ENCODE peak calls at places on chromosomes 4 and X, in four cellular contexts. L, H, M and Z are unnamed samples. For H3K4me1, the result is how much of the 10 kb centered on the place peaks cover.

GRCh38 chr4:184371390-184371787 is 103.0 kb downstream of the IRF2 start:
- DNase-seq in L (no peak), H (no peak), M (no peak), Z (no peak)

GRCh38 chr4:113678651-113679050 is 82.9 kb downstream of the CAMK2D start:
- DNase-seq in L (no peak), H (no peak), M (no peak), Z (no peak)

GRCh38 chr4:172899861-172900260 is 268.8 kb upstream of the GALNT7 start:
- DNase-seq in L (no peak), H (no peak), M (no peak), Z (no peak)

GRCh38 chrX:19673334-19674040 is 158.2 kb upstream of the MAP3K15 start:
- DNase-seq in L (peak), H (peak), M (no peak), Z (peak)

GRCh38 chrX:39827959-39828358 is 269.8 kb downstream of the BCOR start:
- DNase-seq in L (no peak), H (no peak), M (peak), Z (no peak)

GRCh38 chrX:122565952-122566351 is 618.1 kb upstream of the GRIA3 start:
- DNase-seq in L (no peak), H (no peak), M (no peak), Z (no peak)

GRCh38 chrX:133608406-133608805 is 193.1 kb upstream of the GPC4 start:
- DNase-seq in L (no peak), H (no peak), M (no peak), Z (no peak)

GRCh38 chrX:110317079-110317819 is 636 bp downstream of the AMMECR1 start:
- DNase-seq in L (peak), H (peak), M (peak), Z (peak)

GRCh38 chrX:120790118-120790517 is 85.5 kb downstream of the CT47B1 start:
- DNase-seq in L (no peak), H (peak), M (peak), Z (no peak)

GRCh38 chrX:11367609-11368430 is 74.6 kb downstream of the AMELX start:
- DNase-seq in L (no peak), H (no peak), M (no peak), Z (no peak)

GRCh38 chr4:83261307-83261706 is 23.3 kb downstream of the COQ2 start:
- DNase-seq in L (no peak), H (no peak), M (no peak), Z (no peak)

GRCh38 chr4:40731792-40732245 is 17.9 kb upstream of the NSUN7 start:
- DNase-seq in L (no peak), H (peak), M (no peak), Z (peak)

GRCh38 chr4:77471821-77472495 is 133.7 kb upstream of the CXCL13 start:
- DNase-seq in L (no peak), H (no peak), M (no peak), Z (no peak)

GRCh38 chr4:119728692-119729593 is 100.3 kb upstream of the PDE5A start:
- DNase-seq in L (no peak), H (no peak), M (no peak), Z (no peak)

GRCh38 chrX:56765816-56766553 is 36.9 kb downstream of the NBDY start:
- DNase-seq in L (no peak), H (no peak), M (peak), Z (no peak)

GRCh38 chr4:147891476-147892115 is 159.7 kb downstream of the ARHGAP10 start:
- DNase-seq in L (no peak), H (no peak), M (no peak), Z (no peak)

GRCh38 chr4:67292649-67293048 is 252.7 kb downstream of the CENPC start:
- DNase-seq in L (no peak), H (no peak), M (no peak), Z (no peak)

GRCh38 chr4:37546586-37546985 is 139.6 kb downstream of the RELL1 start:
- DNase-seq in L (no peak), H (no peak), M (no peak), Z (no peak)

GRCh38 chr4:34723606-34724005 is 1520.7 kb downstream of the ARAP2 start:
- DNase-seq in L (no peak), H (no peak), M (no peak), Z (no peak)

GRCh38 chr4:187477224-187477623 is 518.3 kb upstream of the ZFP42 start:
- DNase-seq in L (no peak), H (no peak), M (no peak), Z (no peak)

GRCh38 chrX:138191998-138192397 is 519.5 kb downstream of the FGF13 start:
- DNase-seq in L (no peak), H (no peak), M (peak), Z (no peak)

GRCh38 chr4:156933633-156934258 is 37.9 kb downstream of the PDGFC start:
- DNase-seq in L (no peak), H (no peak), M (no peak), Z (no peak)

GRCh38 chr4:81745076-81745475 is 273.4 kb upstream of the RASGEF1B start:
- DNase-seq in L (no peak), H (no peak), M (no peak), Z (no peak)

GRCh38 chr4:147461161-147461560 is 19.7 kb upstream of the EDNRA start:
- DNase-seq in L (no peak), H (no peak), M (no peak), Z (no peak)

GRCh38 chrX:71867680-71868079 is 43.0 kb upstream of the NHSL2 start:
- DNase-seq in L (no peak), H (no peak), M (no peak), Z (no peak)

GRCh38 chrX:68650491-68650890 is 3.0 kb downstream of the STARD8 start:
- DNase-seq in L (no peak), H (no peak), M (no peak), Z (no peak)

GRCh38 chr4:92304636-92305035 is 870 bp downstream of the GRID2 start:
- DNase-seq in L (no peak), H (no peak), M (no peak), Z (no peak)

GRCh38 chrX:123738378-123738955 is 5.6 kb upstream of the THOC2 start:
- DNase-seq in L (no peak), H (no peak), M (no peak), Z (no peak)

GRCh38 chrX:30653415-30654131 is at the start of gene GK:
- DNase-seq in L (peak), H (peak), M (peak), Z (peak)

GRCh38 chr4:59629348-59629747 is 1570.8 kb upstream of the ADGRL3 start:
- DNase-seq in L (no peak), H (no peak), M (no peak), Z (no peak)
- H3K4me1 ChIP-seq in L (under half), H (under half), M (under half), Z (under half)

GRCh38 chr4:74534936-74535335 is 90.0 kb downstream of the AREG start:
- DNase-seq in L (no peak), H (no peak), M (no peak), Z (no peak)

GRCh38 chr4:74535471-74535870 is 90.5 kb downstream of the AREG start:
- DNase-seq in L (no peak), H (no peak), M (no peak), Z (no peak)

GRCh38 chr4:74537459-74537858 is 92.5 kb downstream of the AREG start:
- DNase-seq in L (no peak), H (no peak), M (no peak), Z (no peak)

GRCh38 chr4:74534121-74534520 is 89.2 kb downstream of the AREG start:
- DNase-seq in L (no peak), H (no peak), M (no peak), Z (no peak)

DNA sequence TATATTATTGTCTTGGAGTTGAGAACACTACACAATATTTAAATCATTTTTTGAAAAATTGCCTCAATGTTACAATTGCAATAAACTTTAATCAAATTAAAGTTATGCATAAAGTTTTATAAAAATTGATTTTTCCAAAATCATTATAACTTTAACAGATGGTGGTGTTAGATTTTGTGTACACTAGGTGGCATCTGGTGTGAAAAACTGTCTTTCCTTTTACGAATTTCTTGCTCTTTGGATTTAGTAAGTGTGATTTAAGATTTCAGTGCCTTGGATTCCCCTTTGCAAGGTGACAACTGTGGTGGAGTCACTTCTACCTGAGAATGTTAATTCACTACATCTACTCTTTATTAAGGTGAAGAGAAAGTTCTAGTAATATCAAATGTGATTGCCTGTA is 91.6 kb downstream of the AREG start:
- DNase-seq in L (no peak), H (no peak), M (no peak), Z (no peak)
- TF ChIP-seq CTCF in L (no peak), H (no peak), M (peak), Z (no peak)

GRCh38 chr4:87054900-87055299 is 120.1 kb downstream of the AFF1 start:
- DNase-seq in L (no peak), H (no peak), M (no peak), Z (no peak)

GRCh38 chr4:87058272-87059073 is 123.7 kb downstream of the AFF1 start:
- DNase-seq in L (no peak), H (no peak), M (no peak), Z (no peak)

GRCh38 chr4:87055340-87055739 is 120.5 kb downstream of the AFF1 start:
- DNase-seq in L (no peak), H (no peak), M (no peak), Z (no peak)

GRCh38 chr4:87056884-87057283 is 122.1 kb downstream of the AFF1 start:
- DNase-seq in L (no peak), H (no peak), M (no peak), Z (no peak)

DNA sequence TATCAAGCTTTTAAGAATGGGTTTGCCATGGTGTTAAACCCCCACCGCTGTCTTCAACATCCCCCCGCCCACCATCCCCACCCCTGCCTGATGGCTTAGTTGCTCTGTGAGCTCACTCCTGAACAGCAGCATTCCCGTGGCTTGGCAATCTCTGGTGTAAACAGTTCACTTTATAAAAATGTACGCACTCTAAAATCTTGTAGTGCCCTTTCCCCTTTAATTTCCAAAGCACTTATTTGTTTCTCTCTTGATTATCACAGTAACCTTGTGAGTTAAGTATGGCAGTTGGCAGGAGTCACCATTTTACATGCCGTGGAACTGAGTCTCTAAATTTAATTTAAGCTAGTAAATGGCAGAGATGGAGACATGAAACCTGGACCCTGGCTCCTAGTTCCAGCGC is 123.0 kb downstream of the AFF1 start:
- DNase-seq in L (no peak), H (no peak), M (no peak), Z (no peak)
- H3K4me1 ChIP-seq in L (half or more), H (under half), M (under half), Z (half or more)

GRCh38 chr4:8087921-8088495 is 70.6 kb downstream of the ABLIM2 start:
- DNase-seq in L (peak), H (no peak), M (no peak), Z (no peak)

GRCh38 chr4:8086751-8087445 is 71.7 kb downstream of the ABLIM2 start:
- DNase-seq in L (peak), H (no peak), M (no peak), Z (no peak)

GRCh38 chr4:8084712-8085490 is 73.7 kb downstream of the ABLIM2 start:
- DNase-seq in L (peak), H (no peak), M (no peak), Z (no peak)

GRCh38 chr4:8084031-8084660 is 74.5 kb downstream of the ABLIM2 start:
- DNase-seq in L (peak), H (no peak), M (no peak), Z (no peak)

DNA sequence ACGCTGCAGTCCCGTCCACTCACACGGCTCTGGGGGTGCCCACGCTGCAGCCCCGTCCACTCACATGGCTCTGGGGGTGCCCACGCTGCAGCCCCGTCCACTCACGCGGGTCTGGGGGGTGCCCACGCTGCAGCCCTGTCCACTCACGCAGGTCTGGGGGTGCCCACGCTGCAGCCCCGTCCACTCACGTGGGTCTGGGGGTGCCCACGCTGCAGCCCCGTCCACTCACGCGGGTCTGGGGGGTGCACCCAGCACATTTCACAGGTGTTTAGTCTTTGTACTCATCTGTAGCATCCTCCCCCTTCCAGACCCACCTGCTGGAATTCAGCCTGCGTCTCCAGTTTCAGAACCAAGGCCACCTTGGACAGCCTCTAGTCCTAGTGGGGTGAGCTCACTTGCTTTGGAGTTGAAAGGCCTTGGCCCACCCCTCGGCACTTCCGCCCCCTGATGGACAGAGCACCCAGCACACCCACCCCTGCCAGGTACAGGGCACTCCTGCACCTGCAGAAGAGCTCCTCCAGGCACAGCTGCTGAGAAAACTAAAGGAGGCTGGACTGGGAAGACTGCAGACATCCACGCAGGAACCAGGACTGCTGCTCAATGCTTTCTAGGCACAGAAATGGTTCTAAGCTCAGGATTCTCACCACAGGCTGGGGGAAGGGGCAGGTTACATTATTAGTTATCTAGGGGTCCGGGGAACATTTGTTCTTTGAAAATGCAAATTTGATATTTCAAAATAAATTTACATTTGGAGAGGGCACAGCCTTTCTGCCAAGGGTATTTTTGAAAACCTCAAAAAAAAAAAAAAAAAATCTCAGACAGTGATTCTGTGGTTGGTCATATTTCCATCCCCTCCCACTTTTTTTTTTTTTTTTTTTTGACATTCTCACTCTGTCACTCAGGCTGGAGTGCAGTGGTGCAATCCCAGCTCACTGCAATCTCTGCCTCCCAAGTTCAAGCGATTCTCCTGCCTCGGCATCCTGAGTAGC is 72.8 kb downstream of the ABLIM2 start:
- DNase-seq in L (peak), H (no peak), M (no peak), Z (no peak)
- TF ChIP-seq CTCF in L (no peak), H (no peak), M (no peak), Z (no peak)

DNA sequence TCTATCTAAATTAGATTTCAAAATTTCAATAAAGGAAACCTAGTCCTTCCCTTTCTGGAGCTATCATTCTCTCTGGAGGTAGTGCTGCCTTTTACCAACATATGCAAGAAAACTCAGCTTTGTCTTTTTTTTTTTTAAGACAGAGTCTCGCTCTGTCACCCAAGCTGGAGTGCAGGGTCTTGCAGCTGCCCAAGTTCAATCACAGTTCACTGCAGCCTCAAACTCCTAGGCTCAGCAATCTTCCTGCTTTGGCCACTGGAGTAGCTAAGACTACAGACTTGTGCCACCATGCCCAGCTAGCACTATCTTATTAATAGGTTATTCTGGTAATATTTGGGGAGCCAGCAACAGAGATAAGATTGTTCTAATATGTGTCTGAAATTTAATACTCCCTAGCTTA is 12.3 kb downstream of the AASDH start:
- DNase-seq in L (no peak), H (no peak), M (peak), Z (no peak)
- H3K4me1 ChIP-seq in L (under half), H (under half), M (under half), Z (under half)

GRCh38 chr4:135418353-135418752 is 1216.8 kb upstream of the PABPC4L start:
- DNase-seq in L (no peak), H (no peak), M (peak), Z (no peak)
- TF ChIP-seq CTCF in L (no peak), H (no peak), M (peak), Z (no peak)